ENCODE peak calls at places on chromosomes 7 and 10, in eight cellular contexts. S is suprapubic skin, Z is Panc1, D is CD14-positive monocyte, A is GM12865, B is H9, H is Calu3, J is A549. E is an unnamed sample.

GRCh38 chr7:30450983-30451497 is 27.5 kb downstream of the NOD1 start:
- DNase-seq in A (no peak), Z (no peak), B (no peak), D (no peak), J (no peak), S (no peak), H (no peak), E (no peak)

GRCh38 chr10:104209575-104210198 is 22.5 kb downstream of the CFAP43 start:
- DNase-seq in B (peak; percentile 49), D (no peak), H (peak; percentile 32), S (no peak), A (peak; percentile 40), J (peak; percentile 48), Z (no peak), E (peak; percentile 51)

GRCh38 chr7:42495251-42495650 is 258.2 kb upstream of the GLI3 start:
- DNase-seq in A (no peak), H (no peak), B (no peak), Z (no peak), J (no peak), D (no peak), S (no peak), E (no peak)

GRCh38 chr10:80136134-80136571 is 3.6 kb downstream of the PLAC9 start:
- DNase-seq in S (peak; percentile 95), B (no peak), A (no peak), J (no peak), H (no peak), D (no peak), Z (no peak), E (no peak)

GRCh38 chr7:100089458-100090201 is 861 bp downstream of the COPS6 start:
- DNase-seq in S (no peak), J (no peak), D (no peak), B (no peak), Z (no peak), H (no peak), A (no peak), E (no peak)

GRCh38 chr7:17830206-17830605 is 110.1 kb downstream of the SNX13 start:
- DNase-seq in Z (no peak), S (no peak), H (no peak), A (no peak), D (no peak), J (no peak), B (no peak), E (no peak)

GRCh38 chr10:122342293-122343134 is 32.0 kb upstream of the PLEKHA1 start:
- DNase-seq in S (no peak), B (no peak), Z (no peak), H (peak; percentile 51), D (no peak), J (peak; percentile 71), A (peak; percentile 41), E (peak; percentile 44)

GRCh38 chr7:156703209-156703608 is 62.6 kb downstream of the RNF32 start:
- DNase-seq in B (no peak), D (no peak), S (no peak), Z (no peak), H (no peak), J (no peak), A (no peak), E (no peak)

GRCh38 chr10:132984801-132985545 is 42.6 kb upstream of the CFAP46 start:
- DNase-seq in H (no peak), D (no peak), B (peak; percentile 84), Z (no peak), A (no peak), S (no peak), J (no peak), E (no peak)

GRCh38 chr7:23356726-23357125 is 57.6 kb downstream of the MALSU1 start:
- DNase-seq in H (no peak), A (peak; percentile 20), Z (no peak), J (no peak), B (no peak), D (no peak), S (no peak), E (no peak)

DNA sequence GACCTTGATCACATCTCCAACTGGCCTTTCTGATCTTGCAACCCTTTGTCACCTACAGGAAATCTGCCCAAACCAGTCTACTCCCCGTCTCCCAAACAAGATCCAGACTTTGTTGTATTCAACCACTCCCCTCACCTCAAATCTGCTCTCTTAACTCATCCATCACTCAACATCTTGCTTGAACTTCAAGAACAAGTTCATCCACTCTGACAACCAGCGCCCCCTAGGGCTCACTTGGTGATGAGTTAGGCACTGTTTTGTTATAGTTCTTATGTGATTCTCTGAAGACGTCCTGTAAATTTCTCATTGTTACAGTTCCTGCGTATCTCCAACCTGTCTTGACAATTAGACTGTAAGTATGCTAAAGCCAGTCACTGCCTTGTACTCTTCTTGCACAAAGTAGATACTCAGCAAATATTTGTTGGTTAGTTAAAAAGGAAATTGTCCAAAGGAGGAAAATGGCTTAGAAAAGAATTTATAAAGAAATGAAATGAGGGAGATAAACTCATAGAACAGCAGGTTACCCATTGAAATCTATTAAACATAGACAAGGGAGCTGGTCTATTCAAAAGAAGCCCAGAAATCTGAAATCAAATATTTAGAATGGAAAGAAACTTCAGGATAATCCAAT is 5.3 kb downstream of the FRMD4A start:
- DNase-seq in J (peak; percentile 18), Z (peak; percentile 8), S (no peak), A (peak; percentile 58), H (peak; percentile 30), D (no peak), B (peak; percentile 75), E (peak; percentile 75)
- TF ChIP-seq CTCF in J (peak; percentile 43), Z (peak; percentile 47), S (no peak), A (peak; percentile 55), H (peak; percentile 32), D (peak; percentile 72), B (peak; percentile 89), E (peak; percentile 74)

GRCh38 chr7:11709240-11709639 is 122.8 kb downstream of the THSD7A start:
- DNase-seq in J (no peak), B (no peak), S (no peak), Z (no peak), H (no peak), D (no peak), A (no peak), E (no peak)
- TF ChIP-seq CTCF in J (no peak), B (no peak), S (no peak), Z (no peak), H (no peak), D (no peak), A (no peak), E (no peak)

DNA sequence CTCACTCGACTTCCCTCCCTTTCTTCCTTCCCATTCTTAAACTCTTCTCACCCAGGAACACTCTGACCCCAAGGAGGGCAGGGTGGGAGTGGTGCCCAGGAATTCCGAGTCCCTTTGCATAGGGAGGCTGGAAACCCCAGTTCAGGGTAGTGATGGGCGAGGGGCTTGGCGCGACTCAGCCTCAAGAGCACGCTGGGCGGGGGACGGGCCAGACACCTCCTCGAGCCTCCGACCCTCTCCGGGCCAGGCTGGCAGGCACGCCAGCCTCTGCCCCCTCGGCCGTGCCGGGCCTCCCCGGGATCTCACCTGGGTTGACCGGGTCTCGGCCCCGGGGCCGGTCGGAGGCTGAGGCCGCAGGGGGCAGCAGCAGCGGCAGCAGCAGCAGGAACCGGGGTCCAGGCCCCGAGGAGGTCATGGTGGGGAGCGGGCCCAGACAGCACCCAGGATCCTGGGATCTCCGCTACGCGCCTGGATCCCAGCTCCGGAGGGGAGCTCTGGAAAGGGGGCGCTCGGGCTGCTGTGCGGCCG is 457 bp downstream of the PLOD3 start:
- DNase-seq in D (no peak), S (no peak), B (no peak), A (no peak), H (no peak), J (no peak), Z (no peak), E (peak; percentile 31)
- TF ChIP-seq CTCF in D (peak; percentile 16), S (no peak), B (no peak), A (peak; percentile 7), H (no peak), J (no peak), Z (no peak), E (no peak)

DNA sequence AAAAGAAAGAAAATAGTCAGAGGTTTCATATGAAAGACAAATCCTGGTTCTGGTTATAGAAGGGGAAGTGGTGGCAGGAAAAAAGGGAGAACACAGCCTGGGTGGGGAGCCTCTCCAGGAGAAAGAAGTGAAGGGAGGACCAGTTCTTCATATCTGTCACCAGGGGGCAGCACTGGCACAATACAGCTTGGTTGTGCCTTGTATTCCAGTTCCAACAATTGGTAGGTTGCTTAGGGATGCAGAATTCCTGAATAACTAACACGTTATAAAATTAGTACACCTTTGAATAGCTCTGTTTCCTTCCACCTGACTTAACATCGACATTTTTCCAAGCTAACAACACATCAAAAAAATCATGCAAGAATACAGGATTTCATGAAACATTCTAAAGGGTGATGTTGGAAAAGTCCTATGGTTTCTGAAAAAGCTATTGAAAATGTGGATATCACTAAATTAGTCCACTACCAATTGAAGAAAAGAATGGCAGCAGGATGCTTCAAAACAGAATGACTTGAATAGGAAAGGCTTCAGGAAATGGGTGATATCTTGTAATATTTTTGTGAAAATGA is 52.9 kb downstream of the CYP26A1 start:
- DNase-seq in H (no peak), Z (no peak), S (no peak), D (no peak), J (no peak), A (no peak), B (no peak), E (no peak)
- TF ChIP-seq CTCF in H (peak; percentile 32), Z (peak; percentile 63), S (no peak), D (peak; percentile 58), J (peak; percentile 23), A (peak; percentile 29), B (peak; percentile 76), E (peak; percentile 78)

DNA sequence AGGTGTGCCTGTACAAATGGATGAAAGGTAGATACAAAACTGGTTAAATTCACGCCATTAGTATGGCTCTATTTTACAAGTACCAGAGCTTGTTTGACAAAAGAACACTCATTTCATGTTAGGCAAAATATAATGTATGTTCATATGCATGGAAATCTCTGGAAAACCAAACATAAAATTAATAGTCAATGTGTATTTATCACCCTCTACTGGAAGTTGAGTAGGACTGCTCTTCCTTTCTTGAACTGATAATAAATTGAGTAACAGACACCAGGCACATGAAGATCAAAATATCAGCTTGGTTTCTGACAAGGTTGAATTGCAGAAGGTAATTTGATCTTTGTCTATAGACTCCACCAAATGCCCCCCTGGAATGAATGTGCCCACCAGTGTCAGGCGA is 19.8 kb upstream of the AKR1B1 start:
- DNase-seq in Z (no peak), J (no peak), S (no peak), B (no peak), D (no peak), A (no peak), H (no peak), E (no peak)
- TF ChIP-seq CTCF in Z (peak; percentile 9), J (peak; percentile 48), S (no peak), B (peak; percentile 11), D (no peak), A (no peak), H (no peak), E (no peak)

GRCh38 chr7:155412416-155413253 is 45.3 kb upstream of the EN2 start:
- DNase-seq in A (peak; percentile 66), J (peak; percentile 78), B (peak; percentile 79), Z (peak; percentile 22), H (peak; percentile 77), S (no peak), D (no peak), E (peak; percentile 83)
- TF ChIP-seq CTCF in A (peak; percentile 82), J (peak; percentile 71), B (peak; percentile 89), Z (peak; percentile 93), H (peak; percentile 86), S (no peak), D (peak; percentile 91), E (peak; percentile 72)

E was measured in endothelial cell.